ENCODE peak calls at places on chromosome X, in four cellular contexts. One of them, this sample, is unnamed.

GRCh38 chrX:109739625-109740024 is 6.6 kb upstream of the ACSL4 start:
- DNase-seq in heart left ventricle: no peak
- DNase-seq in OCI-M1: no peak
- DNase-seq in stimulated activated CD4-positive, alpha-beta T cell treated with anti-CD3 and anti-CD28 coated beads, TNF-alpha, amount 100 ng/mL, for 24 hours: no peak
- DNase-seq in this sample: no peak

GRCh38 chrX:153642655-153643430 is 4.2 kb upstream of the DUSP9 start:
- DNase-seq in OCI-M1: no peak
- DNase-seq in stimulated activated CD4-positive, alpha-beta T cell treated with anti-CD3 and anti-CD28 coated beads, TNF-alpha, amount 100 ng/mL, for 24 hours: no peak
- DNase-seq in heart left ventricle: no peak
- DNase-seq in this sample: no peak

GRCh38 chrX:47574609-47575325 is 7.5 kb upstream of the TIMP1 start:
- DNase-seq in OCI-M1: no peak
- DNase-seq in stimulated activated CD4-positive, alpha-beta T cell treated with anti-CD3 and anti-CD28 coated beads, TNF-alpha, amount 100 ng/mL, for 24 hours: no peak
- DNase-seq in heart left ventricle: no peak
- DNase-seq in this sample: no peak

GRCh38 chrX:68415289-68415688 is 18.0 kb downstream of the OPHN1 start:
- DNase-seq in OCI-M1: peak; percentile 66
- DNase-seq in stimulated activated CD4-positive, alpha-beta T cell treated with anti-CD3 and anti-CD28 coated beads, TNF-alpha, amount 100 ng/mL, for 24 hours: no peak
- DNase-seq in heart left ventricle: peak; percentile 45
- DNase-seq in this sample: no peak

GRCh38 chrX:19907794-19908193 is 20.4 kb upstream of the SH3KBP1 start:
- DNase-seq in stimulated activated CD4-positive, alpha-beta T cell treated with anti-CD3 and anti-CD28 coated beads, TNF-alpha, amount 100 ng/mL, for 24 hours: no peak
- DNase-seq in OCI-M1: no peak
- DNase-seq in heart left ventricle: no peak
- DNase-seq in this sample: no peak

GRCh38 chrX:133497356-133497755 is 82.1 kb upstream of the GPC4 start:
- DNase-seq in heart left ventricle: no peak
- DNase-seq in stimulated activated CD4-positive, alpha-beta T cell treated with anti-CD3 and anti-CD28 coated beads, TNF-alpha, amount 100 ng/mL, for 24 hours: no peak
- DNase-seq in OCI-M1: no peak
- DNase-seq in this sample: no peak

GRCh38 chrX:118548831-118549230 is 53.2 kb downstream of the DOCK11 start:
- DNase-seq in stimulated activated CD4-positive, alpha-beta T cell treated with anti-CD3 and anti-CD28 coated beads, TNF-alpha, amount 100 ng/mL, for 24 hours: no peak
- DNase-seq in heart left ventricle: no peak
- DNase-seq in OCI-M1: no peak
- DNase-seq in this sample: no peak

GRCh38 chrX:48509245-48509590 is 426 bp downstream of the PORCN start:
- DNase-seq in heart left ventricle: no peak
- DNase-seq in stimulated activated CD4-positive, alpha-beta T cell treated with anti-CD3 and anti-CD28 coated beads, TNF-alpha, amount 100 ng/mL, for 24 hours: no peak
- DNase-seq in OCI-M1: no peak
- DNase-seq in this sample: no peak

GRCh38 chrX:115494133-115494532 is 66.8 kb upstream of the PLS3 start:
- DNase-seq in OCI-M1: no peak
- DNase-seq in heart left ventricle: no peak
- DNase-seq in stimulated activated CD4-positive, alpha-beta T cell treated with anti-CD3 and anti-CD28 coated beads, TNF-alpha, amount 100 ng/mL, for 24 hours: no peak
- DNase-seq in this sample: no peak

GRCh38 chrX:46588263-46588662 is 14.7 kb downstream of the CHST7 start:
- DNase-seq in stimulated activated CD4-positive, alpha-beta T cell treated with anti-CD3 and anti-CD28 coated beads, TNF-alpha, amount 100 ng/mL, for 24 hours: peak; percentile 21
- DNase-seq in heart left ventricle: peak; percentile 55
- DNase-seq in OCI-M1: no peak
- DNase-seq in this sample: no peak

GRCh38 chrX:120790118-120790517 is 85.5 kb downstream of the CT47B1 start:
- DNase-seq in heart left ventricle: no peak
- DNase-seq in stimulated activated CD4-positive, alpha-beta T cell treated with anti-CD3 and anti-CD28 coated beads, TNF-alpha, amount 100 ng/mL, for 24 hours: no peak
- DNase-seq in OCI-M1: peak; percentile 81
- DNase-seq in this sample: peak; percentile 19

GRCh38 chrX:103608305-103608963 is 671 bp downstream of the TCEAL3 start:
- DNase-seq in OCI-M1: no peak
- DNase-seq in stimulated activated CD4-positive, alpha-beta T cell treated with anti-CD3 and anti-CD28 coated beads, TNF-alpha, amount 100 ng/mL, for 24 hours: no peak
- DNase-seq in heart left ventricle: peak; percentile 19
- DNase-seq in this sample: no peak

GRCh38 chrX:68273887-68274286 is 159.4 kb downstream of the OPHN1 start:
- DNase-seq in OCI-M1: peak; percentile 30
- DNase-seq in stimulated activated CD4-positive, alpha-beta T cell treated with anti-CD3 and anti-CD28 coated beads, TNF-alpha, amount 100 ng/mL, for 24 hours: no peak
- DNase-seq in heart left ventricle: no peak
- DNase-seq in this sample: no peak

GRCh38 chrX:131816551-131817136 is 206.5 kb upstream of the STK26 start:
- DNase-seq in heart left ventricle: peak; percentile 64
- DNase-seq in OCI-M1: no peak
- DNase-seq in stimulated activated CD4-positive, alpha-beta T cell treated with anti-CD3 and anti-CD28 coated beads, TNF-alpha, amount 100 ng/mL, for 24 hours: peak; percentile 44
- DNase-seq in this sample: no peak

GRCh38 chrX:31832263-31832662 is 760.4 kb upstream of the FTHL17 start:
- DNase-seq in OCI-M1: no peak
- DNase-seq in heart left ventricle: no peak
- DNase-seq in stimulated activated CD4-positive, alpha-beta T cell treated with anti-CD3 and anti-CD28 coated beads, TNF-alpha, amount 100 ng/mL, for 24 hours: no peak
- DNase-seq in this sample: no peak

GRCh38 chrX:123083924-123084323 is 100.2 kb upstream of the GRIA3 start:
- DNase-seq in OCI-M1: no peak
- DNase-seq in heart left ventricle: no peak
- DNase-seq in stimulated activated CD4-positive, alpha-beta T cell treated with anti-CD3 and anti-CD28 coated beads, TNF-alpha, amount 100 ng/mL, for 24 hours: no peak
- DNase-seq in this sample: no peak

GRCh38 chrX:97984641-97985040 is 1100.9 kb downstream of the RPA4 start:
- DNase-seq in heart left ventricle: no peak
- DNase-seq in stimulated activated CD4-positive, alpha-beta T cell treated with anti-CD3 and anti-CD28 coated beads, TNF-alpha, amount 100 ng/mL, for 24 hours: no peak
- DNase-seq in OCI-M1: no peak
- DNase-seq in this sample: no peak

GRCh38 chrX:16662402-16662801 is 12.4 kb downstream of the S100G start:
- DNase-seq in heart left ventricle: no peak
- DNase-seq in stimulated activated CD4-positive, alpha-beta T cell treated with anti-CD3 and anti-CD28 coated beads, TNF-alpha, amount 100 ng/mL, for 24 hours: no peak
- DNase-seq in OCI-M1: no peak
- DNase-seq in this sample: no peak

GRCh38 chrX:72105436-72105835 is 26.3 kb downstream of the RTL5 start:
- DNase-seq in heart left ventricle: no peak
- DNase-seq in OCI-M1: no peak
- DNase-seq in stimulated activated CD4-positive, alpha-beta T cell treated with anti-CD3 and anti-CD28 coated beads, TNF-alpha, amount 100 ng/mL, for 24 hours: no peak
- DNase-seq in this sample: no peak

GRCh38 chrX:69032601-69033000 is 132.7 kb downstream of the PJA1 start:
- DNase-seq in OCI-M1: no peak
- DNase-seq in stimulated activated CD4-positive, alpha-beta T cell treated with anti-CD3 and anti-CD28 coated beads, TNF-alpha, amount 100 ng/mL, for 24 hours: no peak
- DNase-seq in heart left ventricle: no peak
- DNase-seq in this sample: no peak

GRCh38 chrX:71254092-71254941 is at the start of gene ZMYM3:
- DNase-seq in stimulated activated CD4-positive, alpha-beta T cell treated with anti-CD3 and anti-CD28 coated beads, TNF-alpha, amount 100 ng/mL, for 24 hours: peak; percentile 72
- DNase-seq in OCI-M1: peak; percentile 92
- DNase-seq in heart left ventricle: peak; percentile 88
- DNase-seq in this sample: peak; percentile 93

GRCh38 chrX:101265869-101266428 is 25.2 kb downstream of the TAF7L start:
- DNase-seq in heart left ventricle: no peak
- DNase-seq in OCI-M1: no peak
- DNase-seq in stimulated activated CD4-positive, alpha-beta T cell treated with anti-CD3 and anti-CD28 coated beads, TNF-alpha, amount 100 ng/mL, for 24 hours: no peak
- DNase-seq in this sample: no peak

GRCh38 chrX:19739683-19740082 is 147.7 kb downstream of the SH3KBP1 start:
- DNase-seq in OCI-M1: peak; percentile 75
- DNase-seq in heart left ventricle: peak; percentile 46
- DNase-seq in stimulated activated CD4-positive, alpha-beta T cell treated with anti-CD3 and anti-CD28 coated beads, TNF-alpha, amount 100 ng/mL, for 24 hours: peak; percentile 33
- DNase-seq in this sample: peak; percentile 30

GRCh38 chrX:24081661-24082154 is 27.0 kb downstream of the EIF2S3 start:
- DNase-seq in OCI-M1: peak; percentile 85
- DNase-seq in stimulated activated CD4-positive, alpha-beta T cell treated with anti-CD3 and anti-CD28 coated beads, TNF-alpha, amount 100 ng/mL, for 24 hours: peak; percentile 38
- DNase-seq in heart left ventricle: peak; percentile 32
- DNase-seq in this sample: no peak

GRCh38 chrX:22323541-22323940 is 50.8 kb downstream of the CBLL2 start:
- DNase-seq in heart left ventricle: no peak
- DNase-seq in OCI-M1: no peak
- DNase-seq in stimulated activated CD4-positive, alpha-beta T cell treated with anti-CD3 and anti-CD28 coated beads, TNF-alpha, amount 100 ng/mL, for 24 hours: no peak
- DNase-seq in this sample: no peak

GRCh38 chrX:41273638-41274037 is 60.3 kb upstream of the DDX3X start:
- DNase-seq in heart left ventricle: no peak
- DNase-seq in OCI-M1: no peak
- DNase-seq in stimulated activated CD4-positive, alpha-beta T cell treated with anti-CD3 and anti-CD28 coated beads, TNF-alpha, amount 100 ng/mL, for 24 hours: no peak
- DNase-seq in this sample: no peak

GRCh38 chrX:45803383-45803921 is 602.8 kb upstream of the DIPK2B start:
- DNase-seq in OCI-M1: peak; percentile 6
- DNase-seq in stimulated activated CD4-positive, alpha-beta T cell treated with anti-CD3 and anti-CD28 coated beads, TNF-alpha, amount 100 ng/mL, for 24 hours: peak; percentile 31
- DNase-seq in heart left ventricle: no peak
- DNase-seq in this sample: no peak

GRCh38 chrX:12975999-12976558 is 1.2 kb downstream of the TMSB4X start:
- DNase-seq in OCI-M1: peak; percentile 79
- DNase-seq in heart left ventricle: peak; percentile 47
- DNase-seq in stimulated activated CD4-positive, alpha-beta T cell treated with anti-CD3 and anti-CD28 coated beads, TNF-alpha, amount 100 ng/mL, for 24 hours: no peak
- DNase-seq in this sample: no peak

This sample was measured in germinal center.